ENCODE peak calls at places on chromosomes 12 and 14, in six cellular contexts. One of them, this sample, is unnamed.

GRCh38 chr14:20683125-20683895 is 1.1 kb upstream of the RNASE4 start:
- DNase-seq in fibroblast of lung: peak; percentile 96
- DNase-seq in pancreas: peak; percentile 74
- DNase-seq in Peyer's patch: peak; percentile 67
- DNase-seq in endothelial cell: peak; percentile 80
- DNase-seq in GM12865: peak; percentile 95
- DNase-seq in this sample: peak; percentile 83

GRCh38 chr14:62117010-62117717 is 354.9 kb downstream of the SNAPC1 start:
- DNase-seq in GM12865: peak; percentile 73
- DNase-seq in Peyer's patch: peak; percentile 77
- DNase-seq in endothelial cell: peak; percentile 87
- DNase-seq in pancreas: peak; percentile 57
- DNase-seq in fibroblast of lung: peak; percentile 74
- DNase-seq in this sample: peak; percentile 84

GRCh38 chr12:123363743-123364531 is 710 bp downstream of the SBNO1 start:
- DNase-seq in fibroblast of lung: no peak
- DNase-seq in GM12865: peak; percentile 43
- DNase-seq in Peyer's patch: no peak
- DNase-seq in pancreas: peak; percentile 27
- DNase-seq in endothelial cell: peak; percentile 22
- DNase-seq in this sample: no peak

GRCh38 chr12:113899844-113900471 is 66.2 kb downstream of the RBM19 start:
- DNase-seq in Peyer's patch: no peak
- DNase-seq in fibroblast of lung: no peak
- DNase-seq in pancreas: no peak
- DNase-seq in GM12865: no peak
- DNase-seq in endothelial cell: no peak
- DNase-seq in this sample: no peak

GRCh38 chr12:1488908-1489381 is 105.4 kb downstream of the FBXL14 start:
- DNase-seq in Peyer's patch: no peak
- DNase-seq in GM12865: no peak
- DNase-seq in endothelial cell: no peak
- DNase-seq in fibroblast of lung: peak; percentile 40
- DNase-seq in pancreas: no peak
- DNase-seq in this sample: no peak

GRCh38 chr12:112166051-112167015 is 41.0 kb downstream of the TRAFD1 start:
- DNase-seq in GM12865: no peak
- DNase-seq in pancreas: no peak
- DNase-seq in Peyer's patch: no peak
- DNase-seq in fibroblast of lung: no peak
- DNase-seq in endothelial cell: no peak
- DNase-seq in this sample: no peak

GRCh38 chr14:64478634-64479250 is 13.4 kb downstream of the AKAP5 start:
- DNase-seq in endothelial cell: no peak
- DNase-seq in fibroblast of lung: peak; percentile 52
- DNase-seq in GM12865: peak; percentile 36
- DNase-seq in Peyer's patch: no peak
- DNase-seq in pancreas: no peak
- DNase-seq in this sample: no peak

GRCh38 chr14:22887990-22888378 is 5.0 kb downstream of the REM2 start:
- DNase-seq in Peyer's patch: peak; percentile 83
- DNase-seq in pancreas: no peak
- DNase-seq in fibroblast of lung: no peak
- DNase-seq in GM12865: peak; percentile 87
- DNase-seq in endothelial cell: no peak
- DNase-seq in this sample: no peak

GRCh38 chr12:51368640-51369517 is 22.3 kb downstream of the GALNT6 start:
- DNase-seq in endothelial cell: peak; percentile 31
- DNase-seq in GM12865: peak; percentile 98
- DNase-seq in fibroblast of lung: no peak
- DNase-seq in pancreas: peak; percentile 27
- DNase-seq in Peyer's patch: peak; percentile 95
- DNase-seq in this sample: no peak

GRCh38 chr12:87317302-87317701 is 711.9 kb downstream of the C12orf50 start:
- DNase-seq in GM12865: no peak
- DNase-seq in fibroblast of lung: no peak
- DNase-seq in pancreas: no peak
- DNase-seq in Peyer's patch: no peak
- DNase-seq in endothelial cell: no peak
- DNase-seq in this sample: no peak

GRCh38 chr14:23054000-23054811 is 3.1 kb downstream of the CDH24 start:
- DNase-seq in Peyer's patch: no peak
- DNase-seq in pancreas: no peak
- DNase-seq in fibroblast of lung: no peak
- DNase-seq in GM12865: no peak
- DNase-seq in endothelial cell: peak; percentile 46
- DNase-seq in this sample: no peak

GRCh38 chr12:120363274-120363855 is 5.6 kb downstream of the MSI1 start:
- DNase-seq in pancreas: no peak
- DNase-seq in Peyer's patch: no peak
- DNase-seq in fibroblast of lung: no peak
- DNase-seq in endothelial cell: no peak
- DNase-seq in GM12865: no peak
- DNase-seq in this sample: no peak

GRCh38 chr12:109910969-109911348 is 10.9 kb downstream of the TCHP start:
- DNase-seq in endothelial cell: peak; percentile 81
- DNase-seq in GM12865: peak; percentile 42
- DNase-seq in fibroblast of lung: peak; percentile 25
- DNase-seq in Peyer's patch: no peak
- DNase-seq in pancreas: no peak
- DNase-seq in this sample: no peak

GRCh38 chr12:101859664-101860607 is 17.4 kb upstream of the DRAM1 start:
- DNase-seq in fibroblast of lung: no peak
- DNase-seq in Peyer's patch: no peak
- DNase-seq in endothelial cell: no peak
- DNase-seq in pancreas: no peak
- DNase-seq in GM12865: peak; percentile 64
- DNase-seq in this sample: no peak

GRCh38 chr12:42789808-42790760 is 200.5 kb upstream of the PRICKLE1 start:
- DNase-seq in GM12865: no peak
- DNase-seq in pancreas: no peak
- DNase-seq in fibroblast of lung: peak; percentile 32
- DNase-seq in Peyer's patch: no peak
- DNase-seq in endothelial cell: no peak
- DNase-seq in this sample: no peak

GRCh38 chr14:87014854-87015253 is 978.1 kb downstream of the GALC start:
- DNase-seq in endothelial cell: no peak
- DNase-seq in fibroblast of lung: no peak
- DNase-seq in GM12865: no peak
- DNase-seq in pancreas: no peak
- DNase-seq in Peyer's patch: no peak
- DNase-seq in this sample: no peak

GRCh38 chr14:42140001-42140400 is 533.3 kb downstream of the LRFN5 start:
- DNase-seq in pancreas: no peak
- DNase-seq in endothelial cell: no peak
- DNase-seq in Peyer's patch: no peak
- DNase-seq in fibroblast of lung: peak; percentile 8
- DNase-seq in GM12865: no peak
- DNase-seq in this sample: no peak

GRCh38 chr12:125259525-125259924 is 194.3 kb downstream of the AACS start:
- DNase-seq in endothelial cell: no peak
- DNase-seq in fibroblast of lung: no peak
- DNase-seq in GM12865: no peak
- DNase-seq in Peyer's patch: no peak
- DNase-seq in pancreas: no peak
- DNase-seq in this sample: no peak

GRCh38 chr12:47349770-47350408 is 270.1 kb upstream of the AMIGO2 start:
- DNase-seq in GM12865: no peak
- DNase-seq in Peyer's patch: no peak
- DNase-seq in endothelial cell: no peak
- DNase-seq in fibroblast of lung: no peak
- DNase-seq in pancreas: no peak
- DNase-seq in this sample: no peak

GRCh38 chr14:75561013-75561432 is 17.4 kb upstream of the FLVCR2 start:
- DNase-seq in pancreas: peak; percentile 87
- DNase-seq in Peyer's patch: peak; percentile 56
- DNase-seq in fibroblast of lung: peak; percentile 71
- DNase-seq in endothelial cell: peak; percentile 82
- DNase-seq in GM12865: peak; percentile 71
- DNase-seq in this sample: peak; percentile 78

DNA sequence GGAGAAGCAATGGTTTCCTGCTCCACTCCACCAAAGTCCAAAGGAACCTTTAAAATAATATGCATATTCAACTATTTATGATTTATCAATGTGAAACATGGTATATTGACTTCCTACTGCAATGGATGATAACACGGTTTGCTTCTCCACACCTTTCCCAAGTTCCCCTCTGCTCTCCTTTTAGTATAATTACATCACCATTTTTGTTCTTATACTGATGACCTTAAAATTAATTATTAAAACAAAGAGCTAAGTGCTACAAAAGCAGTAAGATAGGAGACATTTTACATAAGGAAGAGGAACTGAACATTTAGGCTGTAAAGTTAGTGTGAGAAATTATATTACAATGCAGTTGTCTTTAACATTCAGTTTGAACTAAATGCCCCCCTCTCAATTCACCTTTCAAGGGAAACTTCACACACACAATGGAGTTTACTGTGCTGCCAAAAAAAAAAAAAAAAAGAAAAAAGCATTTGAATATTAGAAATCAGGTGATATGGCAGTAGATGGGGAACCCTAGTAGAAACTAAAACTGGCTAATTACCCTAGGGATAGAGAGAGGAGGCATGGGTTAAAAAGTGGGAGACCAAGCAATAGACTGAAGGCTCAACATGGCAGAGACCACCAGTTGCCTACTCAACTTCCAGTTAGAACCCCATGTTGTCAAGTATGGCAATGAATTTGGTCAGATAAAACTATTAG is 37.1 kb upstream of the STK38L start:
- DNase-seq in GM12865: peak; percentile 39
- DNase-seq in fibroblast of lung: no peak
- DNase-seq in endothelial cell: no peak
- DNase-seq in pancreas: no peak
- DNase-seq in Peyer's patch: no peak
- DNase-seq in this sample: no peak
- TF ChIP-seq CTCF in GM12865: no peak
- TF ChIP-seq CTCF in fibroblast of lung: no peak
- TF ChIP-seq CTCF in endothelial cell: no peak
- TF ChIP-seq CTCF in pancreas: no peak
- TF ChIP-seq CTCF in Peyer's patch: no peak
- TF ChIP-seq CTCF in this sample: no peak

DNA sequence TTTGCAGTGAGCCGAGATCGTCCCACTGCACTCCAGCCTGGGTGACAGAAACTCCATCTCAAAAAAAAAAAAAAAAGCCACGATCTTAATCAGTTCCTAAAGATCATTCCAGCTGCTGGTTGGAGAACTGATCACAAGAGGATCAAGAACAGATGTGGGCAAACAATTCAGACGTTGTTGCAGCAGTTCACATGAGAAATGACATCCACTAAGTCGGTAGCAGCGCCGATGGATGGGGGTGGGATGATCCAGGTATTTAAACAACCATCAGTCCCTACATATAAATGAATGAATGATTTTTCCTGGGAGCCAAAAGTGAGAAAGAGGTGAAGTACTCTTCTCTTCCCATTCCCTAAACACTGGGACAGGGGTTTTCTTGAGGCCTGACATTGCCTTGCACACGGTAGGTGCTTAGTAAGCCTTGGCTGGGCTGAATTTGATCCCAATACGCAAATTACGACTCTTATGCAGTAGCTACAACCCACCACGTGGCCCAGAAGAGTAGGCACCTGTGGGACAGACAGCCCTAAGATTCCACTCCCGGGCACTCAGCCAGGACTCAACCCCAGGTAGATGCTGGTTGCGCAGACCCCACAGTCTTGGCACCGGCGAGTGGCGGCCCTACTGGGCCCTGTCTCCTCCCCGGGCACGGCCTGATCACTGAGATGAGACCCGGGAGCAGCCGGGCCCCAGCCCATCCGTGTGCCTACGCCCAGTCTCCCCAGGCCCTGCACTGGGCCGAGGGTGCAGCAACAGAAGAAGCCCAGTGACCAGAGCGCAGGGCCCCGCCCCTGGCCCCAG is 565 bp downstream of the SPRYD3 start:
- DNase-seq in Peyer's patch: peak; percentile 71
- DNase-seq in endothelial cell: no peak
- DNase-seq in pancreas: peak; percentile 67
- DNase-seq in fibroblast of lung: no peak
- DNase-seq in GM12865: peak; percentile 60
- DNase-seq in this sample: no peak
- TF ChIP-seq CTCF in Peyer's patch: peak; percentile 15
- TF ChIP-seq CTCF in endothelial cell: no peak
- TF ChIP-seq CTCF in pancreas: no peak
- TF ChIP-seq CTCF in fibroblast of lung: no peak
- TF ChIP-seq CTCF in GM12865: no peak
- TF ChIP-seq CTCF in this sample: peak; percentile 51

DNA sequence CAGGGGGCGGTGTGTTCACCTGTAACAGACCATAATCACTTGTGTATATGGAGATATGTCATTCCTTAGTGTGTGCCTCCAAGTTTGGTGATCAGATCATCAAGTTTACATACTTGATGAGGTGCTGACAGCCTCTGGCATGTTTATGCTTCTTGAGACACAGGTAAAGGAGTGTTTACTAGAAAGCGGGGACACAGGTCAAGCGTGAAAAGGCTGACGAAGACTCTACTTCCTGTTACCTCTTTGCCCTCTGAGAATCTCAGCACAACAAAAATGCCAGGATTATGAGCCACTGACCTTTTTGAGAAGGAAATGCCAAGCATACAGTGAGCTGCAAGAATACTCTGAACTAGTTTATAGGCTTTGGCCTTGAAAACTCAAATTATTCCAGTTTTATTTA is 29.6 kb downstream of the PRDM4 start:
- DNase-seq in pancreas: no peak
- DNase-seq in GM12865: peak; percentile 29
- DNase-seq in Peyer's patch: peak; percentile 73
- DNase-seq in fibroblast of lung: no peak
- DNase-seq in endothelial cell: no peak
- DNase-seq in this sample: no peak
- TF ChIP-seq CTCF in pancreas: no peak
- TF ChIP-seq CTCF in GM12865: no peak
- TF ChIP-seq CTCF in Peyer's patch: no peak
- TF ChIP-seq CTCF in fibroblast of lung: no peak
- TF ChIP-seq CTCF in endothelial cell: no peak
- TF ChIP-seq CTCF in this sample: no peak

GRCh38 chr12:66352899-66353298 is 50.6 kb downstream of the HELB start:
- DNase-seq in fibroblast of lung: no peak
- DNase-seq in Peyer's patch: no peak
- DNase-seq in GM12865: no peak
- DNase-seq in endothelial cell: no peak
- DNase-seq in pancreas: no peak
- DNase-seq in this sample: no peak

GRCh38 chr12:66351301-66351700 is 49.0 kb downstream of the HELB start:
- DNase-seq in endothelial cell: no peak
- DNase-seq in pancreas: no peak
- DNase-seq in GM12865: no peak
- DNase-seq in fibroblast of lung: no peak
- DNase-seq in Peyer's patch: no peak
- DNase-seq in this sample: no peak

GRCh38 chr12:66354291-66354690 is 52.0 kb downstream of the HELB start:
- DNase-seq in endothelial cell: no peak
- DNase-seq in GM12865: no peak
- DNase-seq in fibroblast of lung: no peak
- DNase-seq in Peyer's patch: no peak
- DNase-seq in pancreas: no peak
- DNase-seq in this sample: no peak

DNA sequence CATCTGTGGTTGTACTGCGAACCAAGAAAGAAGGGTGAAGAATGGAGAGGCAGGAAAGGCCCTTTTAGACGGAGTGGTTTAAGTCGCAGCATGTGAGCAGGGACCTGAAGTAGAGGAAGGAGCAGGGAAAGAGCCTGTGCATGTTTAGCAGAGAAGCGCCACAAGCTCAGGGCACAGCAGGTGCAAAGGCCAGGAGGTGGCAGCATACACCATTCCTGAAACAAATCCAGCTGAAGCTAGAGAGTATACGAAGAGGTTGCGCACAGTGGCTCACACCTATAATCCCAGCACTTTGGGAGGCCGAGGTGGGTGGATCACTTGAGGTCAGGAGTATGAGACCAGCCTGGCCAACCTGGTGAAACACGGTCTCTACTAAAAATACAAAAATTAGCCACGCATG is 49.9 kb downstream of the HELB start:
- DNase-seq in pancreas: no peak
- DNase-seq in Peyer's patch: no peak
- DNase-seq in fibroblast of lung: peak; percentile 9
- DNase-seq in endothelial cell: peak; percentile 49
- DNase-seq in GM12865: peak; percentile 54
- DNase-seq in this sample: no peak
- TF ChIP-seq CTCF in pancreas: no peak
- TF ChIP-seq CTCF in Peyer's patch: no peak
- TF ChIP-seq CTCF in fibroblast of lung: peak; percentile 28
- TF ChIP-seq CTCF in endothelial cell: no peak
- TF ChIP-seq CTCF in GM12865: peak; percentile 34
- TF ChIP-seq CTCF in this sample: peak; percentile 64

This sample was measured in type B pancreatic cell.